ENCODE peak calls at places on chromosomes 12 and 14, in six cellular contexts. One of them, this sample, is unnamed.

GRCh38 chr14:89973234-89973823 is 17.6 kb downstream of the TDP1 start:
- DNase-seq in HepG2: peak; percentile 56
- DNase-seq in IMR-90: peak; percentile 69
- DNase-seq in HCT116: peak; percentile 35
- DNase-seq in heart left ventricle: peak; percentile 71
- DNase-seq in stomach: peak; percentile 60
- DNase-seq in this sample: peak; percentile 69

GRCh38 chr12:34046570-34046969 is 24.3 kb downstream of the ALG10 start:
- DNase-seq in heart left ventricle: no peak
- DNase-seq in stomach: no peak
- DNase-seq in HepG2: no peak
- DNase-seq in IMR-90: no peak
- DNase-seq in HCT116: no peak
- DNase-seq in this sample: no peak

GRCh38 chr12:19129486-19130223 is at the start of gene PLEKHA5:
- DNase-seq in heart left ventricle: peak; percentile 88
- DNase-seq in HCT116: peak; percentile 23
- DNase-seq in stomach: peak; percentile 79
- DNase-seq in IMR-90: peak; percentile 64
- DNase-seq in HepG2: peak; percentile 44
- DNase-seq in this sample: peak; percentile 78

GRCh38 chr14:101475468-101476257 is 85.6 kb upstream of the DIO3 start:
- DNase-seq in stomach: peak; percentile 23
- DNase-seq in IMR-90: peak; percentile 81
- DNase-seq in HCT116: no peak
- DNase-seq in heart left ventricle: no peak
- DNase-seq in HepG2: peak; percentile 29
- DNase-seq in this sample: peak; percentile 67

GRCh38 chr14:105123981-105124836 is 44.4 kb downstream of the JAG2 start:
- DNase-seq in HepG2: no peak
- DNase-seq in stomach: no peak
- DNase-seq in IMR-90: no peak
- DNase-seq in heart left ventricle: no peak
- DNase-seq in HCT116: no peak
- DNase-seq in this sample: no peak

GRCh38 chr12:74415633-74416032 is 122.0 kb upstream of the ATXN7L3B start:
- DNase-seq in stomach: no peak
- DNase-seq in HCT116: peak; percentile 49
- DNase-seq in heart left ventricle: no peak
- DNase-seq in HepG2: peak; percentile 48
- DNase-seq in IMR-90: peak; percentile 17
- DNase-seq in this sample: no peak

GRCh38 chr14:75147423-75148071 is 20.7 kb upstream of the NEK9 start:
- DNase-seq in stomach: peak; percentile 69
- DNase-seq in HepG2: peak; percentile 97
- DNase-seq in heart left ventricle: no peak
- DNase-seq in HCT116: no peak
- DNase-seq in IMR-90: peak; percentile 72
- DNase-seq in this sample: peak; percentile 82

GRCh38 chr14:99244299-99244959 is 27.6 kb downstream of the BCL11B start:
- DNase-seq in stomach: no peak
- DNase-seq in heart left ventricle: no peak
- DNase-seq in HCT116: no peak
- DNase-seq in HepG2: no peak
- DNase-seq in IMR-90: no peak
- DNase-seq in this sample: no peak

GRCh38 chr12:7934560-7935463 is 1.2 kb downstream of the SLC2A3 start:
- DNase-seq in HepG2: no peak
- DNase-seq in stomach: no peak
- DNase-seq in HCT116: no peak
- DNase-seq in heart left ventricle: no peak
- DNase-seq in IMR-90: no peak
- DNase-seq in this sample: no peak

GRCh38 chr12:113155641-113156040 is 6.1 kb downstream of the CFAP73 start:
- DNase-seq in heart left ventricle: no peak
- DNase-seq in HepG2: no peak
- DNase-seq in stomach: no peak
- DNase-seq in HCT116: no peak
- DNase-seq in IMR-90: no peak
- DNase-seq in this sample: no peak

GRCh38 chr14:24071144-24071697 is at the start of gene CPNE6:
- DNase-seq in HepG2: no peak
- DNase-seq in stomach: no peak
- DNase-seq in HCT116: no peak
- DNase-seq in IMR-90: no peak
- DNase-seq in heart left ventricle: no peak
- DNase-seq in this sample: no peak

GRCh38 chr14:37968664-37969225 is 239.0 kb upstream of the SSTR1 start:
- DNase-seq in HCT116: no peak
- DNase-seq in IMR-90: no peak
- DNase-seq in stomach: no peak
- DNase-seq in HepG2: no peak
- DNase-seq in heart left ventricle: no peak
- DNase-seq in this sample: no peak

GRCh38 chr12:65822732-65823480 is 1.4 kb upstream of the HMGA2 start:
- DNase-seq in heart left ventricle: no peak
- DNase-seq in stomach: peak; percentile 38
- DNase-seq in IMR-90: peak; percentile 79
- DNase-seq in HCT116: peak; percentile 84
- DNase-seq in HepG2: peak; percentile 91
- DNase-seq in this sample: no peak

GRCh38 chr14:58846682-58847465 is 209.1 kb downstream of the DACT1 start:
- DNase-seq in HCT116: no peak
- DNase-seq in heart left ventricle: no peak
- DNase-seq in HepG2: no peak
- DNase-seq in stomach: no peak
- DNase-seq in IMR-90: no peak
- DNase-seq in this sample: no peak

GRCh38 chr14:64082837-64083236 is 211.3 kb downstream of the ESR2 start:
- DNase-seq in HepG2: no peak
- DNase-seq in IMR-90: no peak
- DNase-seq in HCT116: no peak
- DNase-seq in stomach: no peak
- DNase-seq in heart left ventricle: no peak
- DNase-seq in this sample: peak; percentile 24

GRCh38 chr14:105326568-105326867 is 12.0 kb downstream of the PACS2 start:
- DNase-seq in HCT116: no peak
- DNase-seq in HepG2: no peak
- DNase-seq in IMR-90: no peak
- DNase-seq in heart left ventricle: no peak
- DNase-seq in stomach: no peak
- DNase-seq in this sample: no peak

GRCh38 chr12:93451423-93452158 is 9.8 kb upstream of the UBE2N start:
- DNase-seq in HCT116: no peak
- DNase-seq in stomach: no peak
- DNase-seq in heart left ventricle: no peak
- DNase-seq in HepG2: no peak
- DNase-seq in IMR-90: no peak
- DNase-seq in this sample: no peak

GRCh38 chr12:53543539-53543938 is 36.3 kb upstream of the NPFF start:
- DNase-seq in HCT116: peak; percentile 37
- DNase-seq in HepG2: peak; percentile 68
- DNase-seq in IMR-90: peak; percentile 73
- DNase-seq in heart left ventricle: no peak
- DNase-seq in stomach: peak; percentile 48
- DNase-seq in this sample: peak; percentile 82

GRCh38 chr12:85626031-85626781 is 210.0 kb downstream of the RASSF9 start:
- DNase-seq in HepG2: no peak
- DNase-seq in IMR-90: peak; percentile 88
- DNase-seq in HCT116: peak; percentile 52
- DNase-seq in heart left ventricle: no peak
- DNase-seq in stomach: no peak
- DNase-seq in this sample: no peak

GRCh38 chr12:92234533-92234932 is 88.9 kb upstream of the BTG1 start:
- DNase-seq in stomach: no peak
- DNase-seq in HepG2: no peak
- DNase-seq in heart left ventricle: no peak
- DNase-seq in IMR-90: no peak
- DNase-seq in HCT116: no peak
- DNase-seq in this sample: no peak

GRCh38 chr14:85587152-85587697 is 57.3 kb downstream of the FLRT2 start:
- DNase-seq in heart left ventricle: no peak
- DNase-seq in stomach: no peak
- DNase-seq in IMR-90: peak; percentile 63
- DNase-seq in HepG2: no peak
- DNase-seq in HCT116: no peak
- DNase-seq in this sample: no peak

GRCh38 chr14:59463773-59464650 is 1.2 kb downstream of the GPR135 start:
- DNase-seq in HCT116: no peak
- DNase-seq in stomach: no peak
- DNase-seq in heart left ventricle: peak; percentile 63
- DNase-seq in HepG2: no peak
- DNase-seq in IMR-90: no peak
- DNase-seq in this sample: peak; percentile 45

DNA sequence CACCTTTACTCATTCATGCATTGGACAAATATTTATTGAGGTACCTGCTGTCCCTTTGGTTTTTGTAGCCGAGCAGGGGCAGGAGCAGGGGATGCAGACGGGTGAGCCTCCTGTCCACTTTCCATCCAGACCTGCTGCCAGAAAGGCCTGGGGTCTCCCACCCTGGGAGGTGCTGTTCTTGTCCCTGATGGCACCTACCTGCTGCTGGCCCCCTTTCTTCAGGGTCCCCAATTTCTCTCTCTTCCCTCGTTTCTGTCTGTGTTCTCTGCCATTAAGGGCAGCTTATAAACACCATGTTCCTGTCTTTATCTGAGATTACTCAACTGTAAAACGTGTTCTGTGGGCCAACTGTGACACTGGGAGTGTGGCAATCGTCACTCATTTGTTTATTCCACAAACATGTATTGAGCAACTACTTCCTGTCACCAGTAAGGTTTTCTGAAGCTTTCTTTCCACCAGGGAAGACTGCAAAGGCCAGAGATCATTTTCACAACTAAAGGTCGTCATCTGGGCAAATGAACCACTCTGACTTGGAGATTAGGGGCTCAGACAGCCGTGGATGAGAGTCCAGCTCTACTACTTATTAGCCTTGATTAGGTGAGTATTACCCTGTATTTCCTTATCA is at the start of gene HAL:
- DNase-seq in IMR-90: no peak
- DNase-seq in heart left ventricle: no peak
- DNase-seq in HepG2: peak; percentile 86
- DNase-seq in HCT116: no peak
- DNase-seq in stomach: peak; percentile 45
- DNase-seq in this sample: peak; percentile 14
- TF ChIP-seq POLR2A in IMR-90: no peak
- TF ChIP-seq POLR2A in heart left ventricle: no peak
- TF ChIP-seq POLR2A in HepG2: no peak
- TF ChIP-seq POLR2A in HCT116: no peak
- TF ChIP-seq POLR2A in stomach: no peak
- TF ChIP-seq POLR2A in this sample: no peak

DNA sequence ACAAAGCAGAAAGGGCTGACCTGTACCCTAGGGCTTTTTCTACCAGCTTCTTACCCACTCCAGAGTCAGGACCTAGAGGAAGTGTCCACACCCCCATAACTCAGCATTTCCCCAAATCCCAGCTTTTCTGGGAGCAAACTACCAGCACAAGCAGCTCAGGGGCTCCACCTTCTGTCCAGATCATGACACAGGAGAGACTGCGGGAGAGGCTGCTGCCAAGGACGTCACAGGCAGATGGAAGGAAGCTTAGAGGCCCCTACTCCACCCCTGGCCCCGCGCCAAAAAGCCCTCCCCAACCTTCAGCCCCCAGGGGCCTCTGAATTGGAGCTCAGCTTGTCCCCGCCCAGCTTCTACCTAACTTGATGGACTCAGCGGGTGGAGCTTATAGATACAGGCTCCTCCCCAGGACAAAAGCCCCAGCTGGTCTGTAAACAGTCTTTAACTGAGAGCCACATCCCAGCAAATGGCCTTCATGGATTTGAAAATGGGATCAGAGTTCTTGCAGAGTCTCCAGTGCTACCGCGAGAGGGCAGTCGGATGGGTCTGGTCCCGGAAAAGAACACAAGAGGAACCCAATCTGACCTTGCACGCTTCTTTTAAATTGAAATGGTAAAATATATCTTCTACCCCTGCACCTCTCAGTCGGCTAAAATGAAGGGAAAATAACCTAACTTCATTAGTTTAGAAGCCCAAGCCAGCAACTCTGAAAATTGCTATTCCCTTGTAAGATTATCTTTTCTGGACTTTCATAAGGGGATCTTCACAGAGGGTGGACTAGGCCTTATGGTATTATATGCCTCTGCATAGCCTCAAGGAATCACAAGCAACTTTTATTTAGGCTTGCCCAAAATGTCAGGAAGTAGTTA is 6.8 kb upstream of the BAZ2A start:
- DNase-seq in stomach: peak; percentile 97
- DNase-seq in HepG2: peak; percentile 100
- DNase-seq in heart left ventricle: peak; percentile 98
- DNase-seq in HCT116: peak; percentile 99
- DNase-seq in IMR-90: peak; percentile 100
- DNase-seq in this sample: peak; percentile 100
- TF ChIP-seq POLR2A in stomach: no peak
- TF ChIP-seq POLR2A in HepG2: peak; percentile 47
- TF ChIP-seq POLR2A in heart left ventricle: no peak
- TF ChIP-seq POLR2A in HCT116: no peak
- TF ChIP-seq POLR2A in IMR-90: no peak
- TF ChIP-seq POLR2A in this sample: no peak

DNA sequence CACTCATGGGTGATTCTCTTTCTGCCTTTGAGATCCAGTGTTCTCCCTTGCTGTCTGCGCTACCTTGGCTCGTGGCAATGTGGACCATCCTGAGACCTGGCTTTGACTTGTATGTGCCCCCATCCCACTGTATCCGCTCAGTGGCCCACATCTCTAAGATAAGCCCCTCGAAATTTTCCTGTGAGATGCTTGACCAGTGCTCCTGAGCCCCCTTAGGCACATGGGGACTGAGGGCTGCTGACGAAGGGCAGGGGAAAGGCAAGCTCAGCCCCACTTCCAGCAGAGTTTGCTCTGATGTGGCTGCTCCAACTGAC is 1.5 kb upstream of the NINJ2 start:
- DNase-seq in HCT116: no peak
- DNase-seq in heart left ventricle: no peak
- DNase-seq in stomach: no peak
- DNase-seq in HepG2: no peak
- DNase-seq in IMR-90: no peak
- DNase-seq in this sample: no peak
- TF ChIP-seq POLR2A in HCT116: no peak
- TF ChIP-seq POLR2A in heart left ventricle: no peak
- TF ChIP-seq POLR2A in stomach: no peak
- TF ChIP-seq POLR2A in HepG2: no peak
- TF ChIP-seq POLR2A in IMR-90: no peak
- TF ChIP-seq POLR2A in this sample: no peak

DNA sequence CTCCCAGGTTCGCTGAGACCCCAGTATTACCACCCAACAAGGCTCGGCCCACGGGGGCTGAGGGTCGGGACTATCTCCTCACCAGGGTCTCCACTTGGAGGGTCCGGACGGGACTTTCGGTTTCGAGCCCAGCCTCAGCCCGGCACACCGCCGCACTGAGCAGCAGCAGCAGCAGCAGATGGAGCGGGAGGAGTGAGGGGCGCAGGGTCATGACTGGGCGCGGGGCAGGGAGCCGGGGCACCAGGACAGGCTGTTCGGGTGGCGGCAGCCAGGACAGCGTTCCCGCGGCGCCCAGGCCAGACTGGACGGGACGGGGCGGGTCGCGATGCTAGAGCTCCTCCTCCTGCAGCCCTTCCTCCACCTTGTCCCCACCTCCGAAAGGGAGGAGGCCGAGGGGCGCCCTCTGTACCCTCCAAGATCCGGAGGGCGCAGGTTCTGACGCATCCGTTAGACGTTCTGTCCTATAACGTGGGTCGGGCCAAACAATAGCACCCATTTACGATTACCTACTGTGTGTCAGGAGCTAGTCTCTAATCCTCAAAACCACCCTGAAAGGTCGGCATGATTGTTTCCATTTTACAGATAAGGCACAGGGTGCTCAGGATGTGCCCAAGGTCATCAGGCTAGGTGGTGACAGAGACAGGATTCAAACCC is at the start of gene FKBP11:
- DNase-seq in stomach: peak; percentile 71
- DNase-seq in heart left ventricle: peak; percentile 85
- DNase-seq in IMR-90: peak; percentile 26
- DNase-seq in HepG2: no peak
- DNase-seq in HCT116: no peak
- DNase-seq in this sample: peak; percentile 61
- TF ChIP-seq POLR2A in stomach: no peak
- TF ChIP-seq POLR2A in heart left ventricle: no peak
- TF ChIP-seq POLR2A in IMR-90: peak; percentile 29
- TF ChIP-seq POLR2A in HepG2: peak; percentile 50
- TF ChIP-seq POLR2A in HCT116: no peak
- TF ChIP-seq POLR2A in this sample: peak; percentile 34

This sample was measured in adrenal gland.